ENCODE peak calls at places on chromosomes 4 and X, in nine cellular contexts. One of them, this sample, is unnamed.

GRCh38 chr4:1872918-1873269 is 1.7 kb downstream of the NSD2 start:
- DNase-seq in fibroblast of pulmonary artery: peak; percentile 59
- DNase-seq in astrocyte of the spinal cord: peak; percentile 75
- DNase-seq in OCI-LY7: peak; percentile 48
- DNase-seq in tibial nerve: no peak
- DNase-seq in NB4: peak; percentile 65
- DNase-seq in coronary artery: no peak
- DNase-seq in fibroblast of mammary gland: peak; percentile 81
- DNase-seq in cardiac fibroblast: peak; percentile 39
- DNase-seq in this sample: peak; percentile 63

GRCh38 chr4:3700736-3701135 is 65.4 kb upstream of the ADRA2C start:
- DNase-seq in fibroblast of pulmonary artery: no peak
- DNase-seq in astrocyte of the spinal cord: no peak
- DNase-seq in OCI-LY7: no peak
- DNase-seq in tibial nerve: no peak
- DNase-seq in NB4: no peak
- DNase-seq in coronary artery: no peak
- DNase-seq in fibroblast of mammary gland: no peak
- DNase-seq in cardiac fibroblast: no peak
- DNase-seq in this sample: no peak

GRCh38 chr4:4960574-4960973 is 58.7 kb downstream of the CYTL1 start:
- DNase-seq in fibroblast of pulmonary artery: no peak
- DNase-seq in astrocyte of the spinal cord: no peak
- DNase-seq in OCI-LY7: no peak
- DNase-seq in tibial nerve: no peak
- DNase-seq in NB4: no peak
- DNase-seq in coronary artery: no peak
- DNase-seq in fibroblast of mammary gland: no peak
- DNase-seq in cardiac fibroblast: no peak
- DNase-seq in this sample: no peak

GRCh38 chr4:117324851-117325491 is 239.6 kb upstream of the TRAM1L1 start:
- DNase-seq in fibroblast of pulmonary artery: peak; percentile 12
- DNase-seq in astrocyte of the spinal cord: peak; percentile 97
- DNase-seq in OCI-LY7: no peak
- DNase-seq in tibial nerve: no peak
- DNase-seq in NB4: peak; percentile 6
- DNase-seq in coronary artery: no peak
- DNase-seq in fibroblast of mammary gland: peak; percentile 25
- DNase-seq in cardiac fibroblast: peak; percentile 2
- DNase-seq in this sample: peak; percentile 72

GRCh38 chr4:79227896-79228295 is 98.0 kb downstream of the NAA11 start:
- DNase-seq in fibroblast of pulmonary artery: peak; percentile 60
- DNase-seq in astrocyte of the spinal cord: peak; percentile 5
- DNase-seq in OCI-LY7: no peak
- DNase-seq in tibial nerve: peak; percentile 31
- DNase-seq in NB4: peak; percentile 76
- DNase-seq in coronary artery: no peak
- DNase-seq in fibroblast of mammary gland: peak; percentile 8
- DNase-seq in cardiac fibroblast: peak; percentile 76
- DNase-seq in this sample: no peak

GRCh38 chrX:112513154-112513553 is 166.6 kb downstream of the LHFPL1 start:
- DNase-seq in fibroblast of pulmonary artery: peak; percentile 0
- DNase-seq in astrocyte of the spinal cord: no peak
- DNase-seq in OCI-LY7: no peak
- DNase-seq in tibial nerve: no peak
- DNase-seq in NB4: no peak
- DNase-seq in coronary artery: no peak
- DNase-seq in fibroblast of mammary gland: no peak
- DNase-seq in cardiac fibroblast: no peak
- DNase-seq in this sample: peak; percentile 28

GRCh38 chr4:123555500-123556273 is 159.1 kb downstream of the SPRY1 start:
- DNase-seq in fibroblast of pulmonary artery: peak; percentile 98
- DNase-seq in astrocyte of the spinal cord: peak; percentile 98
- DNase-seq in OCI-LY7: no peak
- DNase-seq in tibial nerve: peak; percentile 93
- DNase-seq in NB4: peak; percentile 43
- DNase-seq in coronary artery: peak; percentile 94
- DNase-seq in fibroblast of mammary gland: peak; percentile 92
- DNase-seq in cardiac fibroblast: peak; percentile 99
- DNase-seq in this sample: peak; percentile 92

GRCh38 chr4:101238706-101239105 is 108.6 kb downstream of the PPP3CA start:
- DNase-seq in fibroblast of pulmonary artery: peak; percentile 76
- DNase-seq in astrocyte of the spinal cord: peak; percentile 59
- DNase-seq in OCI-LY7: no peak
- DNase-seq in tibial nerve: no peak
- DNase-seq in NB4: peak; percentile 50
- DNase-seq in coronary artery: no peak
- DNase-seq in fibroblast of mammary gland: peak; percentile 67
- DNase-seq in cardiac fibroblast: peak; percentile 78
- DNase-seq in this sample: peak; percentile 53

GRCh38 chr4:108204518-108204917 is 35.8 kb upstream of the LEF1 start:
- DNase-seq in fibroblast of pulmonary artery: no peak
- DNase-seq in astrocyte of the spinal cord: peak; percentile 16
- DNase-seq in OCI-LY7: no peak
- DNase-seq in tibial nerve: no peak
- DNase-seq in NB4: no peak
- DNase-seq in coronary artery: no peak
- DNase-seq in fibroblast of mammary gland: peak; percentile 3
- DNase-seq in cardiac fibroblast: no peak
- DNase-seq in this sample: no peak

GRCh38 chr4:1513936-1514483 is 107.8 kb upstream of the NKX1-1 start:
- DNase-seq in fibroblast of pulmonary artery: no peak
- DNase-seq in astrocyte of the spinal cord: no peak
- DNase-seq in OCI-LY7: no peak
- DNase-seq in tibial nerve: no peak
- DNase-seq in NB4: no peak
- DNase-seq in coronary artery: no peak
- DNase-seq in fibroblast of mammary gland: no peak
- DNase-seq in cardiac fibroblast: no peak
- DNase-seq in this sample: no peak

GRCh38 chr4:112894951-112895350 is 154.5 kb upstream of the ANK2 start:
- DNase-seq in fibroblast of pulmonary artery: no peak
- DNase-seq in astrocyte of the spinal cord: no peak
- DNase-seq in OCI-LY7: no peak
- DNase-seq in tibial nerve: no peak
- DNase-seq in NB4: no peak
- DNase-seq in coronary artery: no peak
- DNase-seq in fibroblast of mammary gland: no peak
- DNase-seq in cardiac fibroblast: no peak
- DNase-seq in this sample: no peak

GRCh38 chr4:88985088-88985779 is 71.8 kb downstream of the FAM13A start:
- DNase-seq in fibroblast of pulmonary artery: peak; percentile 84
- DNase-seq in astrocyte of the spinal cord: peak; percentile 58
- DNase-seq in OCI-LY7: no peak
- DNase-seq in tibial nerve: peak; percentile 75
- DNase-seq in NB4: no peak
- DNase-seq in coronary artery: no peak
- DNase-seq in fibroblast of mammary gland: peak; percentile 95
- DNase-seq in cardiac fibroblast: peak; percentile 84
- DNase-seq in this sample: peak; percentile 46

GRCh38 chr4:122710434-122711308 is 21.8 kb upstream of the BBS12 start:
- DNase-seq in fibroblast of pulmonary artery: peak; percentile 42
- DNase-seq in astrocyte of the spinal cord: peak; percentile 23
- DNase-seq in OCI-LY7: no peak
- DNase-seq in tibial nerve: no peak
- DNase-seq in NB4: no peak
- DNase-seq in coronary artery: no peak
- DNase-seq in fibroblast of mammary gland: peak; percentile 49
- DNase-seq in cardiac fibroblast: peak; percentile 31
- DNase-seq in this sample: peak; percentile 28

GRCh38 chrX:26442340-26442739 is 226.4 kb downstream of the MAGEB5 start:
- DNase-seq in fibroblast of pulmonary artery: peak; percentile 44
- DNase-seq in astrocyte of the spinal cord: peak; percentile 5
- DNase-seq in OCI-LY7: no peak
- DNase-seq in tibial nerve: peak; percentile 4
- DNase-seq in NB4: peak; percentile 23
- DNase-seq in coronary artery: no peak
- DNase-seq in fibroblast of mammary gland: peak; percentile 1
- DNase-seq in cardiac fibroblast: peak; percentile 2
- DNase-seq in this sample: peak; percentile 18

GRCh38 chr4:159432436-159432835 is 329.6 kb downstream of the RAPGEF2 start:
- DNase-seq in fibroblast of pulmonary artery: no peak
- DNase-seq in astrocyte of the spinal cord: no peak
- DNase-seq in OCI-LY7: no peak
- DNase-seq in tibial nerve: no peak
- DNase-seq in NB4: no peak
- DNase-seq in coronary artery: no peak
- DNase-seq in fibroblast of mammary gland: no peak
- DNase-seq in cardiac fibroblast: no peak
- DNase-seq in this sample: no peak

GRCh38 chr4:156038772-156039171 is 85.1 kb upstream of the CTSO start:
- DNase-seq in fibroblast of pulmonary artery: no peak
- DNase-seq in astrocyte of the spinal cord: no peak
- DNase-seq in OCI-LY7: no peak
- DNase-seq in tibial nerve: no peak
- DNase-seq in NB4: no peak
- DNase-seq in coronary artery: no peak
- DNase-seq in fibroblast of mammary gland: no peak
- DNase-seq in cardiac fibroblast: no peak
- DNase-seq in this sample: no peak

GRCh38 chrX:142204522-142205433 is at the start of gene MAGEC2:
- DNase-seq in fibroblast of pulmonary artery: no peak
- DNase-seq in astrocyte of the spinal cord: no peak
- DNase-seq in OCI-LY7: no peak
- DNase-seq in tibial nerve: no peak
- DNase-seq in NB4: no peak
- DNase-seq in coronary artery: no peak
- DNase-seq in fibroblast of mammary gland: no peak
- DNase-seq in cardiac fibroblast: no peak
- DNase-seq in this sample: no peak

GRCh38 chr4:118683513-118683912 is 1.7 kb upstream of the METTL14 start:
- DNase-seq in fibroblast of pulmonary artery: no peak
- DNase-seq in astrocyte of the spinal cord: no peak
- DNase-seq in OCI-LY7: peak; percentile 44
- DNase-seq in tibial nerve: no peak
- DNase-seq in NB4: peak; percentile 46
- DNase-seq in coronary artery: no peak
- DNase-seq in fibroblast of mammary gland: peak; percentile 15
- DNase-seq in cardiac fibroblast: peak; percentile 7
- DNase-seq in this sample: peak; percentile 33

GRCh38 chr4:139085141-139085540 is 69.6 kb downstream of the NOCT start:
- DNase-seq in fibroblast of pulmonary artery: peak; percentile 42
- DNase-seq in astrocyte of the spinal cord: peak; percentile 29
- DNase-seq in OCI-LY7: peak; percentile 26
- DNase-seq in tibial nerve: no peak
- DNase-seq in NB4: peak; percentile 34
- DNase-seq in coronary artery: no peak
- DNase-seq in fibroblast of mammary gland: peak; percentile 45
- DNase-seq in cardiac fibroblast: peak; percentile 42
- DNase-seq in this sample: peak; percentile 34
- H3K4me3 ChIP-seq in fibroblast of pulmonary artery: peak overlapping the region; percentile 85
- H3K4me3 ChIP-seq in astrocyte of the spinal cord: no peak overlapping the region
- H3K4me3 ChIP-seq in OCI-LY7: peak overlapping the region; percentile 91
- H3K4me3 ChIP-seq in tibial nerve: no peak overlapping the region
- H3K4me3 ChIP-seq in NB4: peak overlapping the region; percentile 84
- H3K4me3 ChIP-seq in coronary artery: no peak overlapping the region
- H3K4me3 ChIP-seq in fibroblast of mammary gland: peak overlapping the region; percentile 100
- H3K4me3 ChIP-seq in cardiac fibroblast: no peak overlapping the region
- H3K4me3 ChIP-seq in this sample: peak overlapping the region; percentile 87

GRCh38 chrX:84046403-84046984 is 141.5 kb downstream of the RPS6KA6 start:
- DNase-seq in fibroblast of pulmonary artery: peak; percentile 37
- DNase-seq in astrocyte of the spinal cord: peak; percentile 28
- DNase-seq in OCI-LY7: peak; percentile 15
- DNase-seq in tibial nerve: no peak
- DNase-seq in NB4: peak; percentile 33
- DNase-seq in coronary artery: no peak
- DNase-seq in fibroblast of mammary gland: peak; percentile 37
- DNase-seq in cardiac fibroblast: peak; percentile 41
- DNase-seq in this sample: peak; percentile 57
- TF ChIP-seq CTCF in fibroblast of pulmonary artery: peak; percentile 64
- TF ChIP-seq CTCF in astrocyte of the spinal cord: peak; percentile 65
- TF ChIP-seq CTCF in OCI-LY7: peak; percentile 73
- TF ChIP-seq CTCF in tibial nerve: peak; percentile 22
- TF ChIP-seq CTCF in NB4: peak; percentile 57
- TF ChIP-seq CTCF in coronary artery: peak; percentile 36
- TF ChIP-seq CTCF in fibroblast of mammary gland: peak; percentile 85
- TF ChIP-seq CTCF in cardiac fibroblast: peak; percentile 57
- TF ChIP-seq CTCF in this sample: peak; percentile 69

GRCh38 chr4:98994474-98995182 is 893 bp upstream of the METAP1 start:
- DNase-seq in fibroblast of pulmonary artery: no peak
- DNase-seq in astrocyte of the spinal cord: no peak
- DNase-seq in OCI-LY7: no peak
- DNase-seq in tibial nerve: no peak
- DNase-seq in NB4: no peak
- DNase-seq in coronary artery: no peak
- DNase-seq in fibroblast of mammary gland: peak; percentile 43
- DNase-seq in cardiac fibroblast: no peak
- DNase-seq in this sample: peak; percentile 16

GRCh38 chr4:98997176-98997575 is 1.7 kb downstream of the METAP1 start:
- DNase-seq in fibroblast of pulmonary artery: no peak
- DNase-seq in astrocyte of the spinal cord: no peak
- DNase-seq in OCI-LY7: no peak
- DNase-seq in tibial nerve: no peak
- DNase-seq in NB4: no peak
- DNase-seq in coronary artery: no peak
- DNase-seq in fibroblast of mammary gland: no peak
- DNase-seq in cardiac fibroblast: no peak
- DNase-seq in this sample: peak; percentile 39

GRCh38 chr4:98996056-98996941 is 778 bp downstream of the METAP1 start:
- DNase-seq in fibroblast of pulmonary artery: peak; percentile 29
- DNase-seq in astrocyte of the spinal cord: peak; percentile 29
- DNase-seq in OCI-LY7: peak; percentile 44
- DNase-seq in tibial nerve: no peak
- DNase-seq in NB4: peak; percentile 51
- DNase-seq in coronary artery: no peak
- DNase-seq in fibroblast of mammary gland: peak; percentile 28
- DNase-seq in cardiac fibroblast: peak; percentile 33
- DNase-seq in this sample: peak; percentile 52

GRCh38 chr4:98995183-98996055 is at the start of gene METAP1:
- DNase-seq in fibroblast of pulmonary artery: peak; percentile 93
- DNase-seq in astrocyte of the spinal cord: peak; percentile 94
- DNase-seq in OCI-LY7: peak; percentile 98
- DNase-seq in tibial nerve: peak; percentile 83
- DNase-seq in NB4: peak; percentile 97
- DNase-seq in coronary artery: peak; percentile 94
- DNase-seq in fibroblast of mammary gland: peak; percentile 92
- DNase-seq in cardiac fibroblast: peak; percentile 95
- DNase-seq in this sample: peak; percentile 99

GRCh38 chr4:98993419-98994071 is 2.0 kb upstream of the METAP1 start:
- DNase-seq in fibroblast of pulmonary artery: no peak
- DNase-seq in astrocyte of the spinal cord: no peak
- DNase-seq in OCI-LY7: no peak
- DNase-seq in tibial nerve: no peak
- DNase-seq in NB4: no peak
- DNase-seq in coronary artery: no peak
- DNase-seq in fibroblast of mammary gland: no peak
- DNase-seq in cardiac fibroblast: no peak
- DNase-seq in this sample: no peak
- H3K4me3 ChIP-seq in fibroblast of pulmonary artery: no peak overlapping the region
- H3K4me3 ChIP-seq in astrocyte of the spinal cord: no peak overlapping the region
- H3K4me3 ChIP-seq in OCI-LY7: no peak overlapping the region
- H3K4me3 ChIP-seq in tibial nerve: no peak overlapping the region
- H3K4me3 ChIP-seq in NB4: no peak overlapping the region
- H3K4me3 ChIP-seq in coronary artery: no peak overlapping the region
- H3K4me3 ChIP-seq in fibroblast of mammary gland: no peak overlapping the region
- H3K4me3 ChIP-seq in cardiac fibroblast: no peak overlapping the region
- H3K4me3 ChIP-seq in this sample: no peak overlapping the region

DNA sequence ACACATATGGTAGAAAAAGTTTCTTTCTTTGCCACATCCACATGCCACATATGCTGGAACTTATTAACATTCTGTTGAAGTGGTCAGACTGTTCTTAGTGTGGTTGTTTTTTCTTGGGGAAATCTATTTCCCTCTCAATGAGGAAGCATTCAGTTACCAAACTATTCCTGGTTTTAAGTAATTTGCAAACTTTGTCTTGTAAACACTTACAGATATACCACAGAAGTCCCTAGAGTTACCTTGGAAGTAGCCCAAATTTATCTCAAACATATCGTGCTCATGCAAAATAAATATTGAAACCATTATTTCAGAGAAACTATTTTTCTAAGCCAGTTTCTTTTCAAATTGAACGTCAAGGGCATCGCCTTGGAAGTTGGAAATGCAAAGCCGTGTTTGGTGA is 625.4 kb upstream of the INTU start:
- DNase-seq in fibroblast of pulmonary artery: no peak
- DNase-seq in astrocyte of the spinal cord: no peak
- DNase-seq in OCI-LY7: no peak
- DNase-seq in tibial nerve: no peak
- DNase-seq in NB4: no peak
- DNase-seq in coronary artery: no peak
- DNase-seq in fibroblast of mammary gland: no peak
- DNase-seq in cardiac fibroblast: no peak
- DNase-seq in this sample: no peak
- TF ChIP-seq CTCF in fibroblast of pulmonary artery: no peak
- TF ChIP-seq CTCF in astrocyte of the spinal cord: no peak
- TF ChIP-seq CTCF in OCI-LY7: no peak
- TF ChIP-seq CTCF in tibial nerve: no peak
- TF ChIP-seq CTCF in NB4: no peak
- TF ChIP-seq CTCF in coronary artery: no peak
- TF ChIP-seq CTCF in fibroblast of mammary gland: no peak
- TF ChIP-seq CTCF in cardiac fibroblast: no peak
- TF ChIP-seq CTCF in this sample: no peak

This sample was measured in epithelial cell of esophagus.